ENCODE peak calls at places on chromosome 21, in nine cellular contexts. E is iris pigment epithelial cell; T is neuronal stem cell; O is iPS-NIHi11; I is activated CD4-positive, alpha-beta T cell treated with anti-CD3 and anti-CD28 coated beads for 36 hours; B is NCI-H748 treated with DMSO at 0.1 percent for 48 hours; V is NCI-H1105; P is GM23248; S is nephron progenitor cell. L is an unnamed sample.

GRCh38 chr21:33325222-33326067 is 675 bp downstream of the IFNAR1 start:
- DNase-seq in E (peak), T (peak), O (no peak), I (peak), B (peak), V (peak), P (peak), S (no peak), L (no peak)

GRCh38 chr21:44950016-44950326 is 10.1 kb downstream of the SLX9 start:
- DNase-seq in E (no peak), T (no peak), O (no peak), I (no peak), B (no peak), V (no peak), P (peak), S (no peak), L (no peak)

GRCh38 chr21:41993744-41994143 is 16.4 kb downstream of the ZBTB21 start:
- DNase-seq in E (peak), T (no peak), O (no peak), I (no peak), B (no peak), V (no peak), P (peak), S (no peak), L (no peak)

GRCh38 chr21:45069711-45070110 is 4.7 kb upstream of the ADARB1 start:
- DNase-seq in E (no peak), T (no peak), O (no peak), I (no peak), B (no peak), V (no peak), P (no peak), S (no peak), L (no peak)

GRCh38 chr21:43754948-43755781 is 20.9 kb downstream of the CSTB start:
- DNase-seq in E (no peak), T (no peak), O (no peak), I (peak), B (no peak), V (no peak), P (no peak), S (no peak), L (no peak)

GRCh38 chr21:41548781-41549180 is 40.8 kb upstream of the TMPRSS2 start:
- DNase-seq in E (no peak), T (peak), O (peak), I (no peak), B (no peak), V (no peak), P (no peak), S (no peak), L (no peak)

GRCh38 chr21:16837319-16837718 is 675.5 kb upstream of the CXADR start:
- DNase-seq in E (peak), T (no peak), O (no peak), I (no peak), B (no peak), V (no peak), P (peak), S (no peak), L (no peak)

GRCh38 chr21:29436143-29436542 is 137.4 kb downstream of the BACH1 start:
- DNase-seq in E (no peak), T (no peak), O (no peak), I (peak), B (no peak), V (no peak), P (no peak), S (no peak), L (no peak)

GRCh38 chr21:20802631-20803260 is 195.5 kb upstream of the NCAM2 start:
- DNase-seq in E (no peak), T (no peak), O (no peak), I (no peak), B (no peak), V (no peak), P (no peak), S (no peak), L (no peak)

L was measured in NCI-H1436 treated with DMSO at 0.1 percent for 48 hours.